ENCODE peak calls at places on chromosome 16, in seven cellular contexts. F, D, N, V, B, Z and X are unnamed samples.

GRCh38 chr16:71479420-71479819 is 9.7 kb downstream of the ZNF19 start:
- DNase-seq in F (peak; percentile 19), D (no peak), N (no peak), V (peak; percentile 7), B (peak; percentile 10), Z (no peak), X (no peak)

GRCh38 chr16:86747761-86748160 is 169.4 kb downstream of the FOXL1 start:
- DNase-seq in F (no peak), D (no peak), N (no peak), V (no peak), B (no peak), Z (no peak), X (no peak)

GRCh38 chr16:14378684-14379467 is 251.2 kb downstream of the PARN start:
- DNase-seq in F (no peak), D (no peak), N (no peak), V (no peak), B (no peak), Z (no peak), X (no peak)

GRCh38 chr16:17334096-17334495 is 136.7 kb downstream of the XYLT1 start:
- DNase-seq in F (no peak), D (no peak), N (no peak), V (no peak), B (no peak), Z (no peak), X (no peak)

GRCh38 chr16:84303516-84303915 is 8.8 kb downstream of the WFDC1 start:
- DNase-seq in F (no peak), D (no peak), N (no peak), V (no peak), B (no peak), Z (no peak), X (no peak)

GRCh38 chr16:70652322-70652721 is 6.0 kb downstream of the IL34 start:
- DNase-seq in F (peak; percentile 18), D (no peak), N (peak; percentile 7), V (no peak), B (no peak), Z (no peak), X (no peak)

GRCh38 chr16:4261557-4262172 is 11.2 kb downstream of the TFAP4 start:
- DNase-seq in F (peak; percentile 14), D (no peak), N (peak; percentile 54), V (peak; percentile 58), B (peak; percentile 84), Z (no peak), X (peak; percentile 58)

GRCh38 chr16:379183-379960 is 2.4 kb downstream of the PGAP6 start:
- DNase-seq in F (no peak), D (no peak), N (no peak), V (no peak), B (no peak), Z (peak; percentile 86), X (peak; percentile 69)

GRCh38 chr16:52756812-52757517 is 210.0 kb upstream of the TOX3 start:
- DNase-seq in F (no peak), D (no peak), N (no peak), V (no peak), B (no peak), Z (no peak), X (no peak)

GRCh38 chr16:11658896-11659708 is 9.2 kb upstream of the SNN start:
- DNase-seq in F (no peak), D (no peak), N (no peak), V (no peak), B (no peak), Z (no peak), X (no peak)

GRCh38 chr16:23826528-23827244 is 9.1 kb upstream of the PRKCB start:
- DNase-seq in F (no peak), D (no peak), N (peak; percentile 55), V (peak; percentile 34), B (no peak), Z (no peak), X (no peak)

GRCh38 chr16:28494141-28494851 is at the start of gene APOBR:
- DNase-seq in F (no peak), D (no peak), N (peak; percentile 85), V (peak; percentile 94), B (no peak), Z (no peak), X (no peak)

GRCh38 chr16:70159355-70160348 is 13.9 kb upstream of the CLEC18C start:
- DNase-seq in F (peak; percentile 2), D (no peak), N (peak; percentile 9), V (no peak), B (no peak), Z (peak; percentile 2), X (no peak)

GRCh38 chr16:25151996-25152395 is 40.5 kb downstream of the LCMT1 start:
- DNase-seq in F (no peak), D (peak; percentile 65), N (no peak), V (no peak), B (no peak), Z (no peak), X (no peak)

GRCh38 chr16:14486520-14487303 is 143.3 kb downstream of the PARN start:
- DNase-seq in F (peak; percentile 91), D (peak; percentile 85), N (no peak), V (no peak), B (peak; percentile 51), Z (peak; percentile 85), X (peak; percentile 37)

DNA sequence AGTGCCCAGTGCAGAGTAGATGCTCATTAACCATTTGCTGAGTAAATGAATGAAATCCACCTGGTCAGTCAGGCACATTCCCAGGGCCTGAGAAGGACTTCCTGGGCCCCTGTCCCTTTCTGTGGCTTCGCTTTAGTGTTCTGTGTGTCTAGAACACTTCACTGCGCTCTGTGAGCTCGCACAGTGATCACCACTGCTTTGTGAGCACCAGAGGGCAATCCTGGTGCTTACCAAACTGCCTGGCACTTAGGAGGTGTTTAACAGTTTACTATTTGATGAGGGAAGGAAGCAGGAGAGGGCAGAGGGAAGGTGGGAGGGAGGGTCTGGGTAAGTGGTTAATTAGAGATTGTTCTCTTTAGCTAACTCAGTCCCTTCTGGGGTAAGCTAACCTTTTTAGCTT is 26.2 kb downstream of the SALL1 start:
- DNase-seq in F (no peak), D (no peak), N (no peak), V (no peak), B (no peak), Z (no peak), X (no peak)
- TF ChIP-seq CTCF in F (no peak), D (no peak), N (no peak), V (no peak), B (no peak), Z (no peak), X (no peak)

GRCh38 chr16:31871510-31871909 is 2.1 kb upstream of the ZNF267 start:
- DNase-seq in F (no peak), D (no peak), N (no peak), V (no peak), B (no peak), Z (no peak), X (no peak)

GRCh38 chr16:31875112-31875803 is 1.7 kb downstream of the ZNF267 start:
- DNase-seq in F (peak; percentile 26), D (no peak), N (no peak), V (no peak), B (no peak), Z (no peak), X (no peak)

GRCh38 chr16:31872201-31872600 is 1.4 kb upstream of the ZNF267 start:
- DNase-seq in F (no peak), D (no peak), N (no peak), V (no peak), B (no peak), Z (no peak), X (no peak)

GRCh38 chr16:31874354-31875111 is 926 bp downstream of the ZNF267 start:
- DNase-seq in F (peak; percentile 62), D (no peak), N (peak; percentile 67), V (no peak), B (no peak), Z (no peak), X (no peak)

GRCh38 chr16:31873556-31874353 is at the start of gene ZNF267:
- DNase-seq in F (peak; percentile 91), D (no peak), N (peak; percentile 88), V (peak; percentile 95), B (peak; percentile 92), Z (peak; percentile 95), X (peak; percentile 83)
- TF ChIP-seq CTCF in F (no peak), D (no peak), N (no peak), V (no peak), B (no peak), Z (no peak), X (no peak)

GRCh38 chr16:9447195-9447551 is 355.7 kb downstream of the HAPSTR1 start:
- DNase-seq in F (no peak), D (no peak), N (no peak), V (no peak), B (no peak), Z (no peak), X (no peak)
- TF ChIP-seq CTCF in F (no peak), D (no peak), N (no peak), V (no peak), B (no peak), Z (no peak), X (no peak)

DNA sequence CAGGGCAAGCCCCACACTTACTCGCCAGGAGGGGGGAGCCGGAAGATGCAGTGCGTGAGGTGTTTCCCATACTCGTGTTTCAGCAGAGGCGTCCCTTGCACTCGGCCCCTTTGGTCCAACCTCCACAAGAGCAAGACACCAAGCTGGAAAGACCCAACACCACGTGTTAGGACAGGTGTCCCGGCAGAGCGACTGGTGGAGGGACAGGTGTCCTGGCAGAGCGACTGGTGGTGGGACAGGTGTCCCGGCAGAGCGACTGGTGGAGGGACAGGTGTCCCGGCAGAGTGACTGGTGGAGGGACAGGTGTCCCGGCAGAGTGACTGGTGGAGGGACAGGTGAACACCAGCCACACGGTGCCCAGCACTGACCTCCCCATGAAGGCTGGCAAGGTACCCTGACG is 19.4 kb downstream of the IFT140 start:
- DNase-seq in F (no peak), D (no peak), N (no peak), V (no peak), B (no peak), Z (no peak), X (no peak)
- TF ChIP-seq CTCF in F (no peak), D (no peak), N (no peak), V (no peak), B (no peak), Z (no peak), X (no peak)